ENCODE peak calls at places on chromosomes 12 and 14, in eight cellular contexts. B is activated CD4-positive, alpha-beta T cell treated with anti-CD3 and anti-CD28 coated beads for 1 hour; U is pons; T is NCI-H1105 treated with DMSO at 0.1 percent for 48 hours; J is NCI-H524; Y is tibial artery; G is fibroblast of mammary gland; F is nephron progenitor cell. D is an unnamed sample.

GRCh38 chr12:15526033-15526432 is 203.7 kb downstream of the PTPRO start:
- DNase-seq in F (no peak), U (no peak), J (no peak), G (no peak), B (no peak), T (no peak), Y (no peak), D (no peak)

GRCh38 chr12:32303171-32303570 is 96.2 kb upstream of the FGD4 start:
- DNase-seq in G (peak; percentile 20), T (no peak), Y (no peak), B (no peak), F (no peak), U (no peak), J (no peak), D (no peak)

GRCh38 chr12:103768467-103769123 is 72.4 kb downstream of the NT5DC3 start:
- DNase-seq in F (no peak), J (peak; percentile 44), Y (no peak), T (no peak), U (no peak), B (no peak), G (no peak), D (no peak)

GRCh38 chr12:46562625-46563228 is 190.2 kb upstream of the SLC38A2 start:
- DNase-seq in G (peak; percentile 94), T (no peak), Y (no peak), B (no peak), F (no peak), J (no peak), U (peak; percentile 7), D (peak; percentile 2)

GRCh38 chr12:26198742-26199141 is 3.4 kb downstream of the SSPN start:
- DNase-seq in G (peak; percentile 78), Y (peak; percentile 42), T (no peak), B (no peak), F (no peak), J (no peak), U (no peak), D (no peak)

GRCh38 chr12:114936148-114937099 is 252.4 kb upstream of the TBX3 start:
- DNase-seq in Y (no peak), T (no peak), B (no peak), J (no peak), F (no peak), G (peak; percentile 90), U (peak; percentile 10), D (no peak)

GRCh38 chr12:102964872-102965271 is 7.4 kb downstream of the ASCL1 start:
- DNase-seq in B (no peak), T (peak; percentile 77), Y (no peak), J (peak; percentile 61), G (no peak), U (no peak), F (peak; percentile 61), D (peak; percentile 20)

GRCh38 chr14:104802120-104802912 is 1.4 kb downstream of the ZBTB42 start:
- DNase-seq in U (no peak), T (no peak), G (no peak), Y (no peak), J (no peak), F (no peak), B (no peak), D (no peak)

GRCh38 chr12:119182701-119183493 is 4.2 kb downstream of the HSPB8 start:
- DNase-seq in Y (no peak), F (no peak), B (no peak), J (no peak), G (no peak), T (no peak), U (peak; percentile 25), D (peak; percentile 46)

GRCh38 chr12:116979109-116979508 is 68.4 kb downstream of the FBXW8 start:
- DNase-seq in J (no peak), T (peak; percentile 55), B (no peak), G (no peak), Y (no peak), U (no peak), F (no peak), D (no peak)

GRCh38 chr12:122064780-122065588 is 13.6 kb upstream of the MLXIP start:
- DNase-seq in U (no peak), G (peak; percentile 94), F (peak; percentile 76), Y (no peak), B (no peak), T (no peak), J (peak; percentile 84), D (no peak)

GRCh38 chr12:29309320-29309902 is 71.6 kb downstream of the ERGIC2 start:
- DNase-seq in J (peak; percentile 28), U (peak; percentile 46), T (peak; percentile 5), Y (no peak), G (peak; percentile 49), F (no peak), B (no peak), D (no peak)

GRCh38 chr14:100822007-100822406 is 3.9 kb upstream of the MEG3 start:
- DNase-seq in B (no peak), F (no peak), J (no peak), T (no peak), U (no peak), G (no peak), Y (no peak), D (peak; percentile 1)

GRCh38 chr14:24165785-24166184 is 4.7 kb downstream of the IRF9 start:
- DNase-seq in G (no peak), J (no peak), U (no peak), T (no peak), F (no peak), B (no peak), Y (no peak), D (no peak)

GRCh38 chr12:4164591-4165558 is 108.7 kb upstream of the CCND2 start:
- DNase-seq in J (no peak), G (peak; percentile 64), F (peak; percentile 76), B (peak; percentile 39), T (peak; percentile 26), Y (peak; percentile 29), U (no peak), D (no peak)

GRCh38 chr14:85416771-85417170 is 113.2 kb upstream of the FLRT2 start:
- DNase-seq in Y (no peak), G (peak; percentile 84), J (no peak), U (no peak), B (no peak), T (no peak), F (no peak), D (no peak)

GRCh38 chr14:81727243-81727642 is 193.6 kb upstream of the SEL1L start:
- DNase-seq in F (no peak), U (peak; percentile 1), G (peak; percentile 5), J (no peak), T (peak; percentile 94), B (no peak), Y (peak; percentile 21), D (no peak)

GRCh38 chr12:46154221-46154975 is 114.4 kb downstream of the SLC38A1 start:
- DNase-seq in G (peak; percentile 87), U (no peak), B (no peak), J (no peak), F (no peak), T (no peak), Y (no peak), D (no peak)

GRCh38 chr14:67674480-67675218 is at the start of gene VTI1B:
- DNase-seq in Y (peak; percentile 68), B (peak; percentile 71), G (peak; percentile 56), T (peak; percentile 81), F (peak; percentile 82), J (peak; percentile 85), U (peak; percentile 66), D (peak; percentile 88)

GRCh38 chr12:74689071-74689655 is 151.5 kb downstream of the ATXN7L3B start:
- DNase-seq in G (peak; percentile 70), B (no peak), J (peak; percentile 38), T (peak; percentile 53), F (no peak), Y (no peak), U (peak; percentile 60), D (peak; percentile 44)

GRCh38 chr14:66596241-66596985 is 88.5 kb downstream of the GPHN start:
- DNase-seq in T (no peak), Y (no peak), G (no peak), J (peak; percentile 94), U (no peak), B (no peak), F (no peak), D (no peak)

GRCh38 chr14:77603654-77604270 is 12.7 kb downstream of the SPTLC2 start:
- DNase-seq in G (peak; percentile 39), Y (peak; percentile 58), F (no peak), B (no peak), T (no peak), U (no peak), J (peak; percentile 70), D (no peak)

GRCh38 chr12:54560374-54560858 is 11.0 kb downstream of the PDE1B start:
- DNase-seq in U (peak; percentile 95), T (no peak), B (peak; percentile 73), G (peak; percentile 52), F (peak; percentile 78), J (peak; percentile 69), Y (peak; percentile 97), D (peak; percentile 93)

GRCh38 chr12:4044101-4044500 is 170.9 kb upstream of the PARP11 start:
- DNase-seq in G (no peak), U (no peak), Y (no peak), J (no peak), F (no peak), T (no peak), B (no peak), D (no peak)

GRCh38 chr12:56448860-56449621 is at the start of gene TIMELESS:
- DNase-seq in G (peak; percentile 82), T (peak; percentile 75), Y (peak; percentile 85), J (peak; percentile 91), U (peak; percentile 94), B (peak; percentile 75), F (peak; percentile 88), D (peak; percentile 95)

D was measured in midbrain.